ENCODE peak calls at places on chromosomes 12 and 14, in ten cellular contexts. X is heart right ventricle, U is IMR-90, V is ovary, R is iPS DF 6.9, N is upper lobe of right lung, I is breast epithelium, M is lung, C is GM23338, H is tibial nerve. O is an unnamed sample.

GRCh38 chr12:92369643-92370042 is 224.0 kb upstream of the BTG1 start:
- DNase-seq in I (no peak), R (no peak), C (no peak), V (no peak), X (no peak), H (no peak), M (no peak), N (no peak), U (no peak), O (no peak)

GRCh38 chr12:49515266-49515665 is 23.6 kb upstream of the KCNH3 start:
- DNase-seq in C (no peak), M (no peak), I (no peak), H (no peak), X (no peak), R (no peak), V (no peak), N (no peak), U (peak; percentile 90), O (peak; percentile 30)

GRCh38 chr12:70698345-70698744 is 61.1 kb upstream of the PTPRB start:
- DNase-seq in C (no peak), N (no peak), H (no peak), I (no peak), X (no peak), U (no peak), R (no peak), V (no peak), M (no peak), O (no peak)

GRCh38 chr14:24334431-24335271 is at the start of gene ADCY4:
- DNase-seq in X (peak; percentile 70), V (no peak), N (no peak), C (peak; percentile 56), H (no peak), R (no peak), U (no peak), I (no peak), M (no peak), O (no peak)

GRCh38 chr14:24051162-24051788 is 534 bp upstream of the CARMIL3 start:
- DNase-seq in N (no peak), U (no peak), C (peak; percentile 52), H (no peak), M (no peak), I (no peak), V (peak; percentile 21), X (no peak), R (no peak), O (no peak)

GRCh38 chr14:76904100-76904739 is 78.0 kb downstream of the LRRC74A start:
- DNase-seq in I (peak; percentile 43), M (no peak), N (no peak), R (no peak), V (peak; percentile 68), X (peak; percentile 50), U (peak; percentile 98), C (no peak), H (no peak), O (no peak)

GRCh38 chr12:124853781-124854636 is 9.7 kb downstream of the SCARB1 start:
- DNase-seq in R (no peak), M (no peak), I (no peak), N (no peak), V (peak; percentile 54), C (no peak), X (no peak), H (no peak), U (no peak), O (no peak)

GRCh38 chr14:93688239-93688666 is 100.0 kb downstream of the PRIMA1 start:
- DNase-seq in C (peak; percentile 95), U (no peak), M (no peak), V (no peak), I (no peak), R (peak; percentile 86), X (no peak), H (no peak), N (no peak), O (no peak)

GRCh38 chr12:68319988-68320623 is 12.1 kb downstream of the MDM1 start:
- DNase-seq in X (peak; percentile 25), M (no peak), C (no peak), R (no peak), N (no peak), U (peak; percentile 66), V (peak; percentile 53), H (peak; percentile 13), I (no peak), O (no peak)

GRCh38 chr12:51540996-51541395 is 50.0 kb upstream of the SCN8A start:
- DNase-seq in N (no peak), C (no peak), V (no peak), X (no peak), I (no peak), U (no peak), R (no peak), M (no peak), H (no peak), O (no peak)

DNA sequence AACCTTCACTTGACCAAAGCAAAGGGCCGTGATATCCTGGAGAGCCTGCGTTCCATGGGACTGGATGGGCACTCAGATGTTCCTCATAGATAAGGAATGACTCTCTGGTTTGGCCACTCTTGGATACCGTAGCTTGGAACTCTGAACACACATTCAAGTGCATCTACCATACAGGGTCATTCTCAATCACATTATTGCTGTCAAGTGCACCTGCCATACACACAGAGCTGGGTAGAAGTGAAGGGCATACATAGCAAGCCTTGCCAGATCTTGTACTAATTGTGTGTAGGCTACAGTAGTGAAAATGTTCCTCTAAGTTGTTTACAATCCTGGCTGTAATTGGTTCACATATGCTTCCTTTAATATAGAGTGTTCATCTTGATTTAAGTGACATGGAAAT is 58.3 kb downstream of the PELI2 start:
- DNase-seq in M (no peak), N (no peak), H (no peak), X (no peak), R (no peak), I (no peak), V (no peak), U (no peak), C (no peak), O (no peak)
- H3K4me1 ChIP-seq in M (peaks cover 5% of the 10 kb centered on the region), N (peaks cover 7% of the 10 kb centered on the region), H (peaks cover 23% of the 10 kb centered on the region), X (no peaks in the 10 kb centered on the region), R (peaks cover 2% of the 10 kb centered on the region), I (peaks cover 9% of the 10 kb centered on the region), V (peaks cover 14% of the 10 kb centered on the region), U (peaks cover 18% of the 10 kb centered on the region), C (peaks cover 12% of the 10 kb centered on the region), O (peaks cover 8% of the 10 kb centered on the region)

GRCh38 chr14:96081767-96082400 is 42.7 kb downstream of the C14orf132 start:
- DNase-seq in X (no peak), U (no peak), H (no peak), I (no peak), C (no peak), V (no peak), N (no peak), M (no peak), R (no peak), O (no peak)
- H3K4me1 ChIP-seq in X (no peaks in the 10 kb centered on the region), U (peaks cover 7% of the 10 kb centered on the region), H (no peaks in the 10 kb centered on the region), I (no peaks in the 10 kb centered on the region), C (no peaks in the 10 kb centered on the region), V (no peaks in the 10 kb centered on the region), N (peaks cover 4% of the 10 kb centered on the region), M (no peaks in the 10 kb centered on the region), R (no peaks in the 10 kb centered on the region), O (no peaks in the 10 kb centered on the region)

GRCh38 chr12:54563787-54564186 is 14.4 kb downstream of the PDE1B start:
- DNase-seq in I (no peak), M (no peak), X (no peak), C (no peak), R (no peak), U (no peak), V (no peak), H (no peak), N (no peak), O (no peak)
- H3K4me1 ChIP-seq in I (no peaks in the 10 kb centered on the region), M (no peaks in the 10 kb centered on the region), X (no peaks in the 10 kb centered on the region), C (peaks cover 34% of the 10 kb centered on the region), R (peaks cover 7% of the 10 kb centered on the region), U (no peaks in the 10 kb centered on the region), V (peaks cover 8% of the 10 kb centered on the region), H (peaks cover 21% of the 10 kb centered on the region), N (peaks cover 13% of the 10 kb centered on the region), O (no peaks in the 10 kb centered on the region)

GRCh38 chr12:6313326-6313940 is 3.0 kb downstream of the PLEKHG6 start:
- DNase-seq in R (no peak), N (no peak), X (no peak), V (no peak), I (no peak), H (no peak), C (no peak), U (no peak), M (no peak), O (no peak)
- H3K4me1 ChIP-seq in R (peaks cover 7% of the 10 kb centered on the region), N (peaks cover 20% of the 10 kb centered on the region), X (no peaks in the 10 kb centered on the region), V (peaks cover 3% of the 10 kb centered on the region), I (peaks cover 12% of the 10 kb centered on the region), H (peaks cover 7% of the 10 kb centered on the region), C (peaks cover 30% of the 10 kb centered on the region), U (peaks cover 10% of the 10 kb centered on the region), M (no peaks in the 10 kb centered on the region), O (peaks cover 9% of the 10 kb centered on the region)

DNA sequence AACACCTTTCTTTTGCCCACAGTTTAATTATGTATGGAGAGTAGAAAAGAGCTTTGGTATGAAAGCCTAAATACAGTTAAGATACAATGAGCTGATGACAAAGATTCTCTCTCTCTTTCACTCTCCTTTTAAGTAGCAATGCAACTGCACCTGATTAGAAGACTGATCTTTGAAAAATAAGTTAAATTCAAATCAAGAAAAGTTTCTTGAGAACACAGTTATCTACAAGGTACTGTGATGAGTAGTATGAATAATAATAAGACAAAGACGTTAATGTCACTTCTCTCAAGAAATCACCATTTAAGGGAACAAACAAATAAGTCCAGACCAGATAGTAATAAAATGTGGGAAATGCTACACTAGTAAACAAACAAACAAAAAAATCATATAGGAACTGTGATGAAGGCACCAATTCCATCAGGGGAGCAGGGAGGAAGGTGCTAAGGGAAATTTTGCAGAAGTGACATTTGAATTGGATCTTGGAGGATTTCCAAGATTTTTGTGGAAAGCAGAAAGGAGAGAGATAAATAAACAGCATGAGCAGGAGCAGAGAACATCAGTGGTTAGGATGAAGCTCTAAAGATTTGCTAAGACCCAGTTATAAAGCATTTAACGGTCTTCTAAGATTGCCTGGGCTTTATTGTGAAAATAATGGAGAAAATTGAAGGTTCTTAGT is 65.2 kb upstream of the STK38L start:
- DNase-seq in X (no peak), N (no peak), U (peak; percentile 53), V (no peak), C (no peak), R (no peak), H (no peak), M (no peak), I (no peak), O (peak; percentile 28)
- H3K4me1 ChIP-seq in X (peaks cover 18% of the 10 kb centered on the region), N (no peaks in the 10 kb centered on the region), U (peaks cover 9% of the 10 kb centered on the region), V (no peaks in the 10 kb centered on the region), C (no peaks in the 10 kb centered on the region), R (no peaks in the 10 kb centered on the region), H (peaks cover 5% of the 10 kb centered on the region), M (peaks cover 12% of the 10 kb centered on the region), I (no peaks in the 10 kb centered on the region), O (peaks cover 18% of the 10 kb centered on the region)